ENCODE peak calls at places on chromosomes 4 and X, in seven cellular contexts. N, U, M, T, H, P and S are unnamed samples.

GRCh38 chr4:54225671-54226398 is 3.3 kb upstream of the PDGFRA start:
- DNase-seq in P (no peak), N (peak), H (peak), U (no peak), M (no peak), T (peak), S (peak)

GRCh38 chr4:25234390-25235367 is 846 bp downstream of the PI4K2B start:
- DNase-seq in P (peak), T (peak), M (peak), N (peak), H (peak), U (no peak), S (peak)

GRCh38 chr4:7166981-7167700 is 25.2 kb upstream of the SORCS2 start:
- DNase-seq in P (no peak), T (no peak), M (peak), U (no peak), N (no peak), H (no peak), S (no peak)

GRCh38 chr4:8610858-8611610 is 18.5 kb downstream of the CPZ start:
- DNase-seq in U (no peak), N (no peak), P (no peak), M (no peak), H (no peak), T (peak), S (no peak)

GRCh38 chr4:1683371-1683902 is 676 bp downstream of the FAM53A start:
- DNase-seq in U (no peak), H (peak), N (peak), M (no peak), P (peak), T (no peak), S (peak)

GRCh38 chr4:38565271-38566199 is 98.5 kb upstream of the KLF3 start:
- DNase-seq in U (no peak), N (peak), P (peak), M (no peak), T (peak), H (peak), S (peak)

GRCh38 chr4:13711233-13711775 is 83.8 kb upstream of the BOD1L1 start:
- DNase-seq in N (no peak), U (no peak), M (no peak), T (no peak), H (no peak), P (no peak), S (no peak)

GRCh38 chrX:57595381-57595811 is 3.6 kb downstream of the ZXDB start:
- DNase-seq in H (peak), U (no peak), N (peak), P (peak), T (peak), M (no peak), S (peak)

GRCh38 chrX:101550362-101550761 is at the start of gene ARMCX1:
- DNase-seq in M (peak), N (peak), U (peak), P (peak), T (peak), H (peak), S (peak)

GRCh38 chr4:169485791-169486742 is 126.3 kb downstream of the NEK1 start:
- DNase-seq in P (peak), U (peak), M (no peak), T (no peak), N (peak), H (peak), S (peak)

GRCh38 chr4:28557755-28558154 is 1697.1 kb downstream of the STIM2 start:
- DNase-seq in U (no peak), P (peak), T (no peak), M (no peak), H (peak), N (peak), S (peak)

GRCh38 chr4:122700178-122700725 is 32.3 kb upstream of the BBS12 start:
- DNase-seq in T (peak), P (peak), U (no peak), H (no peak), M (no peak), N (peak), S (peak)

GRCh38 chrX:6226646-6227444 is 1.8 kb downstream of the NLGN4X start:
- DNase-seq in T (peak), M (no peak), N (no peak), H (no peak), U (no peak), P (no peak), S (no peak)

GRCh38 chrX:150255441-150256296 is 107.4 kb upstream of the MAMLD1 start:
- DNase-seq in H (no peak), U (no peak), M (no peak), T (no peak), P (no peak), N (no peak), S (no peak)

GRCh38 chrX:69158166-69159040 is 6.8 kb downstream of the PJA1 start:
- DNase-seq in M (peak), P (peak), N (peak), T (peak), H (peak), U (no peak), S (peak)

GRCh38 chr4:23899565-23899964 is 9.7 kb upstream of the PPARGC1A start:
- DNase-seq in M (no peak), P (no peak), N (no peak), U (no peak), T (no peak), H (no peak), S (no peak)

GRCh38 chrX:16828126-16828908 is 41.8 kb downstream of the RBBP7 start:
- DNase-seq in U (no peak), M (no peak), P (peak), H (peak), T (no peak), N (peak), S (peak)

GRCh38 chr4:86184216-86184915 is 175.5 kb downstream of the MAPK10 start:
- DNase-seq in P (peak), U (no peak), M (no peak), H (peak), T (no peak), N (peak), S (peak)

GRCh38 chr4:98293089-98293887 is 32.1 kb downstream of the RAP1GDS1 start:
- DNase-seq in P (peak), T (no peak), U (no peak), M (no peak), H (no peak), N (peak), S (peak)

GRCh38 chrX:53716328-53717088 is 30.0 kb upstream of the HUWE1 start:
- DNase-seq in T (no peak), M (no peak), N (peak), U (no peak), H (peak), P (peak), S (peak)

GRCh38 chrX:38335382-38335781 is 8.1 kb upstream of the RPGR start:
- DNase-seq in N (peak), H (no peak), T (no peak), M (no peak), P (no peak), U (no peak), S (no peak)

GRCh38 chr4:2745981-2746806 is 9.9 kb downstream of the TNIP2 start:
- DNase-seq in N (peak), P (peak), M (peak), U (no peak), H (peak), T (peak), S (peak)

GRCh38 chrX:49932786-49933185 is 10.4 kb downstream of the CLCN5 start:
- DNase-seq in P (no peak), T (no peak), H (no peak), N (no peak), U (no peak), M (no peak), S (no peak)

GRCh38 chr4:2750719-2751605 is 5.2 kb downstream of the TNIP2 start:
- DNase-seq in P (no peak), N (peak), T (no peak), M (no peak), U (no peak), H (no peak), S (no peak)

GRCh38 chrX:30910124-30910860 is 21.2 kb upstream of the TAB3 start:
- DNase-seq in U (no peak), N (peak), T (no peak), H (peak), P (peak), M (no peak), S (no peak)

GRCh38 chr4:162015090-162015489 is 148.7 kb downstream of the FSTL5 start:
- DNase-seq in P (peak), H (peak), T (no peak), U (no peak), M (no peak), N (peak), S (peak)

GRCh38 chr4:187021436-187022205 is 298.0 kb upstream of the FAT1 start:
- DNase-seq in T (no peak), U (no peak), M (no peak), P (no peak), H (no peak), N (no peak), S (no peak)

GRCh38 chr4:126071346-126072333 is 756.9 kb downstream of the FAT4 start:
- DNase-seq in T (peak), U (no peak), P (peak), M (no peak), N (peak), H (peak), S (peak)

DNA sequence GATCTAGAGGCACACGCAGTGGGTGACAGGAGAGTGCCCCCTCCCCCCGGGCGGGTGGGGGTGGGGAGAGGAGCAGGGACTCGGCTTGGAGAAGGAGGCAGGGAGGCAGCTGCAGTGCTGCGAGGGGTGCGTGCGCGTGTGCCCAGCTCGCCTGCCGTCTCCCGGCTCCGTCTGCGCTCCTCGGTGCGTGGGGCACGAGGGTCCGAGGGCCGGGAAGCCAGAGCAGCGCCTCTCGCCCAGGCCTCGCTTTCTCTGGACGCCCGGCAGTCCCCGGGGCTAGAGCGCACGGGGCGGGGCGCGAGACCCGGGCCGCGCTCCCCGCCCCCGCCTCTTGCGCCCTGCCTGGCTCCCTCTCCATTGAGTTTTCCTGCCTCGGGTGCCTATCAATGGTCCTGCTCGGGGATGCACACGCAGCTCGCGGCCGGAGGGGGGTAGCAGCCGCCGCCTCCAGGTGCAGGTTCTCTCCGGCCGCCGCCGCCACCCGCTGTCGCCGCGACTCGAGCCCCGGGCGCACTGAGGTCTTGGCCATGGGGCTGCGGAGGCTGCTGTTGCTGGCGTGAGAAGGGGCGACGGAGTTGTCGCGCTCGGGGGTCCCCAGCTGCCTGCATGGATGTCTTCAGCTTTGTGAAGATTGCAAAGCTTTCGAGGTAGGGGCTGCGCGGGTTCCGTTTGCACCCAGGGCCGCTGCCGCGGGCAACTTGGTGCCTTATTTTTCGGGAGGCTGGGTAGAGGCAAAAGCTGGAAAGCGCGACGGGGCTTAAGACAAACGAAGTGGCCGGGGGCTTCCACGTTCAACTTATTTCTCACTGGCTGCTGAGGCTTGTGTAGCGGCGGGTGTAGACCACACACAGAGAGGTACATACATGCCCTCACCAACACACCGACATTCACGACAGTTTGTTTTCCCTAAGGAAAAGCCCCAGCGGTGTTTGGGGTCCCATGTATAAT is at the start of gene FRMPD4:
- DNase-seq in N (no peak), P (peak), M (no peak), T (no peak), H (peak), U (no peak), S (peak)
- H3K4me3 ChIP-seq in N (no peak), P (peak), M (peak), T (peak), H (peak), U (peak), S (peak)

GRCh38 chr4:40579983-40580382 is 49.7 kb downstream of the RBM47 start:
- DNase-seq in T (no peak), M (no peak), N (no peak), P (peak), U (no peak), H (peak), S (no peak)

GRCh38 chr4:40575846-40576245 is 53.8 kb downstream of the RBM47 start:
- DNase-seq in P (no peak), H (peak), N (no peak), U (no peak), T (no peak), M (no peak), S (no peak)

GRCh38 chr4:40581254-40582140 is 48.2 kb downstream of the RBM47 start:
- DNase-seq in U (no peak), N (no peak), P (no peak), M (no peak), H (no peak), T (no peak), S (no peak)

GRCh38 chr4:40576651-40577480 is 52.8 kb downstream of the RBM47 start:
- DNase-seq in P (peak), N (peak), H (peak), T (peak), U (no peak), M (peak), S (peak)

DNA sequence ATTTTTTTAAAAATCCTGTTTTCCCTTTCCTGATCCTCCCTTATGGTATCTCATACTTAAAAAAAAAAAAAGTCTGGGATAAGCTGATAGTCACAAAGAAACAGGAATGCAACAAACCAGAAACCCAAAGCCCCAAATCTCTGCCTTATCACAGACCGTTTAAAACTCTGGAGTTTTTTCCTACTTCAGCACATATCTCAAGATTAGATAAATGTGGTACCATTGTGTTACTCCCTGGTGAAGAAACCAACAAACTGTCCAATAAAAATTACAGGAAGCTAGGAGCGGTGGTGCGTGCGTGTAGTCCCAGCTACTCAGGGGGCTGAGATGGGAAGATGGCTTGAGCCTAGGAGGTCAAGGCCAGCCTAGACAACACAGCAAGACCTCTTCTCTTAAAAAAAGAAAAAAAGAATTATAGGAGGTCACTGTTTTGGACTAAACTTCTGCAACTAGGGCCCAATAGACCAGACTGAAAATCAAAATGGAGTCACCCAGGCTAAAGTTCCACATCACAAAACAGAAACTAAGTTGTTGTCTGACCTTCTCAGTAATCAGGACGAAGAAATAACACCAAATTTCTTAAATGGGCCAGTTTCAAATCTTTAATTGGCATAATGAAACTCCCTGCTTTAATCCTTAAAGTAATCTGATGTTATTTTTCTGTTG is 51.9 kb downstream of the RBM47 start:
- DNase-seq in U (no peak), T (no peak), P (no peak), H (no peak), N (no peak), M (no peak), S (peak)
- H3K4me3 ChIP-seq in U (no peak), T (no peak), P (no peak), H (no peak), N (no peak), M (no peak), S (peak)

GRCh38 chr4:157020882-157021281 is 49.3 kb upstream of the PDGFC start:
- DNase-seq in N (no peak), P (no peak), U (no peak), H (no peak), T (no peak), M (no peak), S (no peak)

GRCh38 chr4:157023941-157024340 is 52.0 kb upstream of the GLRB start:
- DNase-seq in P (no peak), N (no peak), T (no peak), H (no peak), M (no peak), U (no peak), S (no peak)

DNA sequence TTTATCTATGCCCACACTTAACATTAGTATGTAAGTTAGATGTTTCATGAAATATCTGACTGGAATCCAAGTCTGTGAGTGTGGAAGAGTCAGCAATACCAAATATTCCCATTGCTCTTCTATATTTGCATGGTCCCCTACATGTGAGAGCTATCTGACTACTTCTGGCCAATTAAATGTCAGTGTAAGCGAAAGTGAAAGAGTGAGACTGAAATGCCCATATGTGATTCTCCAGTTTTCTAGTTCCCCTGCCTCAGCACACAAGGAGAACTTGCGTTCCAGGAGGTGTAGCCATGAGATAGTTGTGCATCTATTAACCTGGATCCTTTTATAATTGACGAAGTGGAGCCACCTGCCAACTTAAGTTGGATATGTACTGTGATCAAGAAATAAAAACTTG is 50.1 kb upstream of the GLRB start:
- DNase-seq in P (no peak), M (no peak), H (no peak), T (no peak), N (no peak), U (no peak), S (no peak)
- H3K4me3 ChIP-seq in P (no peak), M (no peak), H (no peak), T (no peak), N (no peak), U (no peak), S (no peak)

GRCh38 chrX:133792198-133792953 is 193.0 kb downstream of the GPC3 start:
- DNase-seq in M (peak), U (peak), P (peak), N (peak), H (peak), T (peak), S (peak)
- H3K4me3 ChIP-seq in M (peak), U (no peak), P (no peak), N (peak), H (peak), T (peak), S (peak)

GRCh38 chr4:82042042-82042441 is 331.7 kb downstream of the HNRNPD start:
- DNase-seq in T (no peak), P (no peak), N (no peak), U (no peak), H (no peak), M (no peak), S (no peak)

GRCh38 chr4:82043809-82044137 is 330.0 kb downstream of the HNRNPD start:
- DNase-seq in U (no peak), N (no peak), P (no peak), H (no peak), M (no peak), T (no peak), S (no peak)

GRCh38 chr4:82045267-82045666 is 328.5 kb downstream of the HNRNPD start:
- DNase-seq in T (no peak), U (no peak), H (no peak), P (no peak), M (no peak), N (no peak), S (no peak)

GRCh38 chr4:82043081-82043808 is 330.5 kb downstream of the HNRNPD start:
- DNase-seq in H (no peak), M (no peak), U (no peak), P (no peak), T (peak), N (no peak), S (no peak)

DNA sequence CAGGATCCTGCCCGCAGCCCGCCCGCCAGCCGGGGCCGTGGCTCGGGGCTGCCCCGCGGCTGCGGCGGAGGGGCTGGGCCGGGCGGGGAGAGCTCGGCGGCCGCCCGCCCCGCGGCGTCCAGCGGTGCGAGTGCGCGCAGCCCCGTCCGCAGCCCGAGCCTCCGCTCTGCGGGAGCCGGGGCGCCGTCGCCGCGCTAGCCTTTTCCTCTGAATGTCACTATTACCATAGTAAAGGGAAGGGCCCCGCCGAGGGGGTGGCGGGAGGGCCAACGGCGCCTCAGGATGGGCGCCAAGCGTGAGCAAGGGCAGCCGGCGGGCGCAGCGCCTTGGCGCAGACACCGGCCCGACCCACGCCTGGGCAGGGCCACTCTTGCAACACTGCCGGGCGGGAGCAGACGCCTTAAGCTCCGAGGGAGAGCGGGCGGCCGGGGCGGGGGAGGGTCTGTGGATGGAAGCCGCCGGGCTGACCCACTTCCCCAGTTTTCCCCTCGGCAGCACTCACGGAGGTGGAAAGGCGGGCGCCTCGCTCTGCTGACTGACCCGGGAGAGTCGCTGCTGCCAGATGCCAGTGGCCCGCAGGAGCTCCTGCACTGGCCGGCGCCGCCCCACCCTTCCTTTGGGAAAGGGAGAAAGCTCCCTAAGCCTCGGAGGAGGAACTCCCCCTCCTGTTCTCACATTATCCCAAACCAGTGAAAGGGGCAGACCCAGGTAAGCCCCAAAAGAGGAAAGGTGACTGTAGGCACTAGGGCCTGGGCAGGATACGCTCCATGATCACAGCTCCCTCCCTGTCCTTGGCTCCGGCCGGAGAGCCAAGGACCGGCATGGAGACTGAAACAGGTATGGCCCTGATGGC is 329.4 kb downstream of the HNRNPD start:
- DNase-seq in U (peak), P (peak), M (peak), T (peak), H (peak), N (peak), S (peak)
- H3K4me3 ChIP-seq in U (peak), P (peak), M (peak), T (peak), H (peak), N (peak), S (peak)

GRCh38 chrX:46572295-46572936 is 1.1 kb upstream of the CHST7 start:
- DNase-seq in M (no peak), N (no peak), U (no peak), H (no peak), P (no peak), T (no peak), S (no peak)
- H3K4me3 ChIP-seq in M (no peak), N (no peak), U (no peak), H (no peak), P (no peak), T (no peak), S (no peak)

GRCh38 chr4:142824368-142824767 is 21.7 kb downstream of the INPP4B start:
- DNase-seq in P (peak), U (no peak), M (no peak), N (peak), H (no peak), T (no peak), S (peak)
- H3K4me3 ChIP-seq in P (no peak), U (no peak), M (no peak), N (no peak), H (no peak), T (no peak), S (no peak)

GRCh38 chr4:80070880-80071620 is 2.0 kb downstream of the ANTXR2 start:
- DNase-seq in M (no peak), H (peak), U (no peak), P (peak), T (no peak), N (peak), S (no peak)
- H3K4me3 ChIP-seq in M (peak), H (peak), U (no peak), P (peak), T (peak), N (peak), S (peak)

GRCh38 chr4:148124512-148124911 is 317.7 kb downstream of the NR3C2 start:
- DNase-seq in N (peak), P (no peak), H (no peak), U (no peak), T (no peak), M (no peak), S (no peak)
- H3K4me3 ChIP-seq in N (no peak), P (no peak), H (no peak), U (no peak), T (no peak), M (no peak), S (no peak)